ENCODE peak calls at places on chromosomes 13 and 19, in seven cellular contexts. P, M, X, R, Z, V and N are unnamed samples.

GRCh38 chr19:17949956-17950309 is 17.0 kb upstream of the KCNN1 start:
- DNase-seq in P (no peak), M (no peak), X (no peak), R (no peak), Z (no peak), V (no peak), N (no peak)

GRCh38 chr13:35882722-35883497 is 248.3 kb downstream of the DCLK1 start:
- DNase-seq in P (no peak), M (no peak), X (peak; percentile 14), R (no peak), Z (no peak), V (no peak), N (no peak)

GRCh38 chr13:24152292-24153214 is 8.0 kb upstream of the SPATA13 start:
- DNase-seq in P (no peak), M (no peak), X (no peak), R (no peak), Z (no peak), V (no peak), N (no peak)

GRCh38 chr13:39515231-39515630 is 87.8 kb downstream of the LHFPL6 start:
- DNase-seq in P (no peak), M (no peak), X (no peak), R (no peak), Z (no peak), V (no peak), N (no peak)

GRCh38 chr13:45623516-45624090 is 8.1 kb upstream of the ERICH6B start:
- DNase-seq in P (no peak), M (peak; percentile 39), X (no peak), R (peak; percentile 28), Z (no peak), V (no peak), N (no peak)

GRCh38 chr19:18431351-18432197 is 6.4 kb downstream of the ISYNA1 start:
- DNase-seq in P (peak; percentile 17), M (no peak), X (no peak), R (no peak), Z (no peak), V (no peak), N (no peak)

GRCh38 chr19:44765949-44766335 is 11.7 kb upstream of the CBLC start:
- DNase-seq in P (no peak), M (no peak), X (no peak), R (no peak), Z (no peak), V (no peak), N (no peak)

GRCh38 chr13:39313721-39314120 is 275.5 kb downstream of the NHLRC3 start:
- DNase-seq in P (no peak), M (no peak), X (no peak), R (no peak), Z (no peak), V (no peak), N (no peak)

GRCh38 chr13:80447747-80448146 is 106.8 kb upstream of the SPRY2 start:
- DNase-seq in P (no peak), M (no peak), X (no peak), R (no peak), Z (no peak), V (no peak), N (no peak)

GRCh38 chr19:7869453-7869909 is 4.7 kb downstream of the PRR36 start:
- DNase-seq in P (peak; percentile 66), M (no peak), X (peak; percentile 79), R (peak; percentile 25), Z (peak; percentile 39), V (no peak), N (no peak)

DNA sequence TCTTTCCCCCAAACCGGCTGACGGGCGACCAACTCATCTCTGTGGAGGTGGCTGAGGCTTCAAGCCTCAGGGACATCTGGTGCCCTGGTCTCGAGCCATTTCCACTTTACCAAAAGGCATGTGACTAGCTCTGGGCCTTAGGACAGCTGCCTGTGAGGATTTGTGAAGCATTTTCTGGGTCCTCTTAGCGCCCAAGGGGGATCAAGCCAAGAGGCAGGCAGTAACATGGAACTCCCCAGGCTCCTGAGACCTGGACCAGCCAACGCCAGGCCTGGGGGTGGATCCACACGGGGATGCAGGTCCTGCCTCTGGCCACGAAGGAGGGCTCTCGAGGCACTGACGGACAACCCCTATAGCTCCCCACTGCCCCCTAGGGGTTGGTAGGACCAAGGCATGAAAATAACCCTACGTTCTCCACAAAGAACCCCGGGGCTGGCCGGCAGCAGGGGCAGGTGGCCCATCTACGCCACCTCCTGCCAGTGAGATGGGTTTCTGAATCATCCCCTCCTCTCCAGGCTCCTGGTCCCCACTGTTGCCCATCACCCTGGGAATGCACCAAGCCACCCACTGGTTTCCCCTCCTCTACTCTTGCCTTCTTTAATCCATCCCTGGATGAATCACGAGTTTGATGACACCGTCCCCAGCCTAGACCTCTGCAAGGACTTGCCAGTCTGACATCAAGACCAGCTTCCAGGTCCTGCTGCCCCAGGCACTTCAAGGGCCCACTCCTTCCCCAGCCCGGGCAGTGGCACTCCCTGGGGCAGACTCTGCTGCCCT is 7.0 kb upstream of the MYDGF start:
- DNase-seq in P (no peak), M (peak; percentile 62), X (peak; percentile 50), R (peak; percentile 28), Z (peak; percentile 36), V (no peak), N (peak; percentile 71)
- TF ChIP-seq CTCF in P (peak; percentile 62), M (peak; percentile 56), X (peak; percentile 45), R (peak; percentile 55), Z (peak; percentile 53), V (no peak), N (peak; percentile 33)

GRCh38 chr19:35983177-35983576 is 11.8 kb upstream of the SDHAF1 start:
- DNase-seq in P (no peak), M (no peak), X (no peak), R (no peak), Z (no peak), V (no peak), N (no peak)

GRCh38 chr19:35987571-35987896 is 7.5 kb upstream of the SDHAF1 start:
- DNase-seq in P (no peak), M (no peak), X (no peak), R (no peak), Z (no peak), V (no peak), N (no peak)

GRCh38 chr19:35988824-35989223 is 6.2 kb upstream of the SDHAF1 start:
- DNase-seq in P (no peak), M (no peak), X (no peak), R (no peak), Z (no peak), V (no peak), N (no peak)

GRCh38 chr19:35986111-35986510 is 8.9 kb upstream of the SDHAF1 start:
- DNase-seq in P (no peak), M (no peak), X (no peak), R (no peak), Z (no peak), V (no peak), N (no peak)

DNA sequence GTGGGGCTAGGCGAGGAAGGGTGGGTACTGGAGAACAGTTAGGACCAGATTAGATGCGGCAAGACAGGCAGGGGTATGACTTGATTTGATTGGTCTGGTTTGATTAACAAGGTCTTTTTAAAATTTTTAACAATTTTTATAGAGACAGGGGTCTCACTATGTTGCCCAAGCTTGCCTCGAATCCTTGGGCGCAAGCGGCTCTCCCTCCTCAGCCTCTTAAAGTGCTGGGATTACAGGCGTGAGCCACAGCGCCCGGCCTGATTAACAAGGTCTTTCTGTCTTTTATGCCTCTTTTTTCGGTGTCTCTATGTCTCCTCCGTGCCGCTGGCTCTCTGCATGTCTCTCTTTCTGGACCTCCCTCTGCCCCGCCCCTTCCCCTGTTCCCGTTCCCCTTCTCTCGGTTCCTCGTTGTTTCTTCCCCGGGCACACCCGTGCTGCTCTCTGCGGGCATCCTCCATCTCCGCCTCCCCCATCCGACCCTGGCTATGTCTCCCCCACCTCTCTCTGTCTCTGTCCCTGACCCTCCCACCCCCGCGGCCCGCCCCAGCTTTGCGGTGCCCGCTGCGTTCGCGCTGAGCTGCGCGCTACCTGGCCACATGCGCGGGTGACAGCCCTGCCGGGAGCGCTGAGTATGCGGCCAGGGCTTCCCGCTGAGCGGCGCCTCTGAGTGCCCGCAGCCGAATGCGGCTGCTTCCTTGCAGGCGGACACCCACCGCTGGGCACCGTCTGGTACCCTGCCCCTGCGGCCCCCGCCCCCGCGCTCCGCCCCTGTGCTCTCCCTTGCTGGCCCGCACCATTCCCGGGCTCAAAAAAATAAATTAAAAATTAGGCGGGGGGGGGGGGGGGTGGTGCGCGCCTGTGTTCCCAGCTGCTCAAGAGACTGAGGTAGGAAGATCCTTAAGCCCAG is 8.1 kb upstream of the SDHAF1 start:
- DNase-seq in P (peak; percentile 35), M (no peak), X (peak; percentile 60), R (no peak), Z (no peak), V (peak; percentile 38), N (peak; percentile 35)
- TF ChIP-seq CTCF in P (no peak), M (no peak), X (no peak), R (no peak), Z (no peak), V (no peak), N (no peak)

GRCh38 chr19:45920458-45920857 is 5.9 kb upstream of the NANOS2 start:
- DNase-seq in P (no peak), M (no peak), X (no peak), R (no peak), Z (no peak), V (no peak), N (no peak)

GRCh38 chr19:45924891-45925447 is 10.4 kb upstream of the NANOS2 start:
- DNase-seq in P (no peak), M (no peak), X (no peak), R (no peak), Z (no peak), V (no peak), N (no peak)

GRCh38 chr19:45918721-45919120 is 4.1 kb upstream of the NANOS2 start:
- DNase-seq in P (no peak), M (no peak), X (no peak), R (no peak), Z (no peak), V (no peak), N (no peak)

GRCh38 chr19:45919678-45920077 is 5.1 kb upstream of the NANOS2 start:
- DNase-seq in P (no peak), M (no peak), X (no peak), R (no peak), Z (no peak), V (no peak), N (peak; percentile 70)

GRCh38 chr19:45922281-45922680 is 7.7 kb upstream of the NANOS2 start:
- DNase-seq in P (no peak), M (peak; percentile 4), X (no peak), R (no peak), Z (no peak), V (no peak), N (no peak)
- TF ChIP-seq CTCF in P (no peak), M (peak; percentile 21), X (no peak), R (peak; percentile 25), Z (peak; percentile 47), V (no peak), N (no peak)

DNA sequence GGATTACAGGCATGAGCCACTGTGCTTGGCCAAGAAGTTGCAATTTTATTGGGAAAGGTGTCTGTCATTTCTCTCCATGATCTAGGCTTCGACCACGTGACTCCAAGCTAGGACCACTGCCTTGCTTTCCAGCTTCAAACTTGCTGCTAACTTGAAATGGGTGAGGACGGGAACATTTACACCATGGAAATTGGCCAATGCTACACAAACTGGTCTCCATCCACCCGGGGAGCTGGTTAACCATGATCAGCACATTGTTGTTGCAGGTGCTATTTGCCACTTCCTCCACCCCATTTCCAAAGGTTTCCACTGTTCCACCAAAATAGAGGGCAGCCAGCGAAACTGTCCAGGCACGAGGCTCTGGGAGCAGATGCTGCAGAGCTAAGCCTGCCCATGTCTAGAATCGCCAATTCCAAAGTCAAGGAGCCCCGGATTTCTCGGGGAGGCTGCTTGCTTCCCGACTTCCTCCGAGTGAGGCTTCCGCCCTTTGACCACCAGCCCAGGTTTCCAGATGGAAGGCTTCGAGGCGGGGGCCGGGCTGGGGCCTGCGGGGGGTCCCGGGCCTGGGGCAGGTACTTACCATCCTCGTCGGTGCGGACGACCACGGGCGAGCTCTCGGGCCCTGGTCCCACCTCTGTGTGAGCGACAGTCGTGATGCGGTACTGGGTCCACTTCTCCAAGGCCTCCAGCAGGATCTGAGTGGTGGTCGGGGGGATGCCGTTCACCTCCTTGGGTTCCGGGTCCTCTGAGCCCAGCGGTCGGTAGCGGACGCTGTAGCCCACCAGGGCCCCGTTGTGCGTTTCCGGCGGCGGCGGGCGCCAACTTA is 109.7 kb downstream of the PTPRS start:
- DNase-seq in P (no peak), M (no peak), X (no peak), R (no peak), Z (no peak), V (no peak), N (no peak)
- TF ChIP-seq CTCF in P (no peak), M (no peak), X (no peak), R (no peak), Z (no peak), V (no peak), N (no peak)